ENCODE peak calls at places on chromosomes 11 and 22, in seven cellular contexts. W, H, Y, C, A, F and Q are unnamed samples. For H3K36me3, the result is how much of the 10 kb centered on the place peaks cover.

GRCh38 chr11:106724293-106724892 is 293.9 kb downstream of the GUCY1A2 start:
- DNase-seq in W (no peak), F (no peak), C (no peak), H (no peak), Y (no peak), A (no peak), Q (peak)

GRCh38 chr22:48492371-48493320 is 1335.0 kb downstream of the BRD1 start:
- DNase-seq in A (no peak), C (peak), H (peak), W (peak), Y (peak), F (peak), Q (peak)

GRCh38 chr22:50564289-50564688 is 1.6 kb upstream of the SYCE3 start:
- DNase-seq in W (no peak), H (no peak), A (no peak), F (no peak), C (no peak), Y (no peak), Q (no peak)

GRCh38 chr11:92070026-92070889 is 154.4 kb upstream of the FAT3 start:
- DNase-seq in Y (no peak), H (no peak), F (no peak), C (no peak), A (no peak), W (no peak), Q (no peak)

GRCh38 chr22:22796729-22797128 is 90.9 kb upstream of the IGLL5 start:
- DNase-seq in F (no peak), C (no peak), Y (no peak), W (no peak), A (no peak), H (no peak), Q (no peak)

GRCh38 chr11:112157274-112157766 is 6.6 kb downstream of the IL18 start:
- DNase-seq in C (no peak), F (peak), W (peak), Y (peak), H (no peak), A (no peak), Q (no peak)

GRCh38 chr11:67279589-67280340 is 9.3 kb upstream of the ANKRD13D start:
- DNase-seq in A (no peak), C (peak), Y (no peak), H (no peak), W (no peak), F (no peak), Q (no peak)

GRCh38 chr11:47345890-47346563 is 6.5 kb downstream of the MYBPC3 start:
- DNase-seq in Y (no peak), H (no peak), F (no peak), W (no peak), A (no peak), C (no peak), Q (no peak)

GRCh38 chr11:69201048-69201365 is 45.3 kb downstream of the SMIM38 start:
- DNase-seq in W (no peak), H (no peak), Y (no peak), A (no peak), C (peak), F (no peak), Q (no peak)

GRCh38 chr22:44394246-44395115 is 81.7 kb upstream of the SHISAL1 start:
- DNase-seq in A (no peak), H (no peak), W (no peak), F (no peak), Y (no peak), C (peak), Q (no peak)

GRCh38 chr11:71407356-71407755 is 40.8 kb downstream of the DHCR7 start:
- DNase-seq in H (no peak), C (no peak), W (no peak), Y (no peak), F (no peak), A (no peak), Q (no peak)

GRCh38 chr11:61472868-61473267 is 35.7 kb upstream of the LRRC10B start:
- DNase-seq in Y (no peak), W (no peak), F (no peak), H (no peak), A (no peak), C (no peak), Q (peak)

GRCh38 chr11:7437706-7438105 is 47.6 kb upstream of the OLFML1 start:
- DNase-seq in A (no peak), H (no peak), C (no peak), W (no peak), F (no peak), Y (no peak), Q (no peak)

GRCh38 chr11:8801121-8801520 is 109.9 kb upstream of the AKIP1 start:
- DNase-seq in F (no peak), H (no peak), C (no peak), A (no peak), Y (no peak), W (no peak), Q (no peak)

GRCh38 chr11:36412781-36413383 is 97.2 kb downstream of the TRAF6 start:
- DNase-seq in C (no peak), Y (no peak), F (no peak), H (no peak), W (no peak), A (no peak), Q (no peak)

GRCh38 chr22:42844756-42845155 is 12.3 kb downstream of the ARFGAP3 start:
- DNase-seq in Y (peak), A (no peak), C (no peak), H (no peak), W (no peak), F (no peak), Q (no peak)

GRCh38 chr11:111917312-111917711 is 1.4 kb upstream of the C11orf52 start:
- DNase-seq in Y (no peak), C (no peak), A (no peak), W (no peak), F (no peak), H (no peak), Q (no peak)

GRCh38 chr11:112735470-112735869 is 225.8 kb upstream of the NCAM1 start:
- DNase-seq in Y (no peak), C (no peak), F (no peak), W (no peak), H (no peak), A (no peak), Q (no peak)

GRCh38 chr11:68686486-68686885 is 2.1 kb downstream of the GAL start:
- DNase-seq in C (no peak), H (no peak), F (no peak), W (no peak), A (no peak), Y (no peak), Q (no peak)

GRCh38 chr11:119589011-119589410 is 140.0 kb downstream of the NECTIN1 start:
- DNase-seq in A (no peak), Y (no peak), H (no peak), W (no peak), C (no peak), F (no peak), Q (no peak)

GRCh38 chr22:46525681-46526483 is 11.5 kb downstream of the CELSR1 start:
- DNase-seq in C (no peak), H (no peak), A (no peak), Y (no peak), W (peak), F (no peak), Q (peak)

GRCh38 chr11:61406067-61406466 is 13.7 kb downstream of the TMEM216 start:
- DNase-seq in H (no peak), Y (no peak), W (no peak), C (no peak), A (no peak), F (no peak), Q (no peak)

GRCh38 chr11:73384871-73385692 is 8.9 kb downstream of the RELT start:
- DNase-seq in A (no peak), C (peak), Y (no peak), W (no peak), F (no peak), H (peak), Q (no peak)

GRCh38 chr11:86559311-86559945 is 113.0 kb downstream of the ME3 start:
- DNase-seq in Y (no peak), C (no peak), A (no peak), H (no peak), W (no peak), F (no peak), Q (no peak)

GRCh38 chr22:24162377-24162927 is 18.8 kb upstream of the SUSD2 start:
- DNase-seq in F (no peak), A (no peak), H (peak), Y (no peak), W (no peak), C (no peak), Q (no peak)

GRCh38 chr22:19887251-19887985 is 32.7 kb upstream of the GNB1L start:
- DNase-seq in A (no peak), C (peak), W (no peak), Y (no peak), H (no peak), F (no peak), Q (no peak)

GRCh38 chr11:35313066-35313765 is 106.1 kb downstream of the SLC1A2 start:
- DNase-seq in A (no peak), F (no peak), Y (no peak), C (no peak), H (peak), W (no peak), Q (no peak)

GRCh38 chr11:17805873-17806272 is 71.3 kb downstream of the KCNC1 start:
- DNase-seq in C (no peak), F (no peak), H (no peak), W (no peak), Y (no peak), A (no peak), Q (no peak)

GRCh38 chr22:36552300-36552699 is 23.3 kb upstream of the EIF3D start:
- DNase-seq in C (no peak), A (no peak), F (no peak), Y (no peak), H (peak), W (no peak), Q (no peak)

GRCh38 chr11:45846974-45847907 is at the start of gene CRY2:
- DNase-seq in C (peak), F (peak), W (peak), H (peak), Y (peak), A (peak), Q (peak)

GRCh38 chr11:122209619-122210377 is 93.8 kb upstream of the BLID start:
- DNase-seq in H (no peak), C (no peak), W (no peak), F (no peak), Y (no peak), A (no peak), Q (peak)
- H3K27ac ChIP-seq in H (no peak), C (no peak), W (no peak), F (no peak), Y (peak), A (no peak), Q (peak)

GRCh38 chr22:21778705-21779363 is 43.2 kb upstream of the YPEL1 start:
- DNase-seq in C (no peak), F (no peak), W (no peak), A (no peak), Y (no peak), H (no peak), Q (no peak)

GRCh38 chr22:21775061-21775460 is 39.5 kb upstream of the YPEL1 start:
- DNase-seq in C (no peak), H (no peak), W (no peak), F (no peak), A (no peak), Y (no peak), Q (no peak)

GRCh38 chr22:21780259-21780658 is 44.7 kb upstream of the YPEL1 start:
- DNase-seq in H (no peak), W (no peak), F (no peak), Y (no peak), A (no peak), C (no peak), Q (no peak)

GRCh38 chr22:21779444-21779843 is 43.9 kb upstream of the YPEL1 start:
- DNase-seq in H (no peak), C (no peak), W (no peak), A (no peak), Y (no peak), F (no peak), Q (no peak)
- H3K36me3 ChIP-seq in H (under half), C (under half), W (under half), A (under half), Y (under half), F (under half), Q (under half)

GRCh38 chr11:78548911-78549572 is 25.6 kb downstream of the NARS2 start:
- DNase-seq in W (no peak), F (no peak), H (no peak), Y (no peak), A (no peak), C (no peak), Q (no peak)
- H3K27ac ChIP-seq in W (no peak), F (no peak), H (peak), Y (no peak), A (no peak), C (no peak), Q (no peak)

GRCh38 chr11:70304208-70304603 is 33.7 kb downstream of the PPFIA1 start:
- DNase-seq in W (no peak), H (no peak), F (no peak), A (no peak), Y (no peak), C (no peak), Q (no peak)

GRCh38 chr11:70303070-70303469 is 32.6 kb downstream of the PPFIA1 start:
- DNase-seq in Y (no peak), A (no peak), H (no peak), F (no peak), W (no peak), C (peak), Q (no peak)

GRCh38 chr11:70301191-70301590 is 30.7 kb downstream of the PPFIA1 start:
- DNase-seq in H (no peak), C (no peak), A (no peak), W (no peak), F (no peak), Y (no peak), Q (no peak)

GRCh38 chr11:70299636-70300035 is 29.1 kb downstream of the PPFIA1 start:
- DNase-seq in A (no peak), C (peak), F (no peak), W (no peak), H (no peak), Y (no peak), Q (no peak)

GRCh38 chr11:70302086-70302752 is 31.7 kb downstream of the PPFIA1 start:
- DNase-seq in Y (no peak), A (no peak), C (peak), F (no peak), W (no peak), H (no peak), Q (no peak)
- H3K36me3 ChIP-seq in Y (under half), A (under half), C (under half), F (under half), W (under half), H (under half), Q (under half)